ENCODE peak calls at places on chromosome 16, in four cellular contexts. H is K562, E is HepG2, S is HCT116. K is an unnamed sample.

GRCh38 chr16:55711959-55712876 is 56.4 kb downstream of the SLC6A2 start:
- DNase-seq in E (peak), S (peak), H (peak), K (peak)

GRCh38 chr16:64180136-64180900 is 941.5 kb downstream of the CDH11 start:
- DNase-seq in E (no peak), H (no peak), S (no peak), K (no peak)

GRCh38 chr16:84728853-84729424 is 29.1 kb downstream of the USP10 start:
- DNase-seq in H (no peak), E (no peak), S (no peak), K (no peak)

GRCh38 chr16:5885521-5885920 is 787.9 kb upstream of the EEF2KMT start:
- DNase-seq in E (no peak), S (no peak), H (no peak), K (no peak)

GRCh38 chr16:28845173-28846079 is 722 bp downstream of the TUFM start:
- DNase-seq in E (peak), H (peak), S (peak), K (no peak)

GRCh38 chr16:28210979-28211505 is 723 bp downstream of the XPO6 start:
- DNase-seq in S (no peak), H (peak), E (peak), K (no peak)

GRCh38 chr16:50021509-50021908 is 3.5 kb upstream of the CNEP1R1 start:
- DNase-seq in E (peak), S (no peak), H (peak), K (no peak)

GRCh38 chr16:2985893-2986355 is 5.7 kb upstream of the PKMYT1 start:
- DNase-seq in H (no peak), S (no peak), E (no peak), K (no peak)

GRCh38 chr16:16828913-16829398 is 450.0 kb downstream of the NPIPA7 start:
- DNase-seq in S (no peak), E (no peak), H (peak), K (no peak)

GRCh38 chr16:87070657-87071056 is 246.5 kb downstream of the C16orf95 start:
- DNase-seq in H (no peak), S (no peak), E (no peak), K (no peak)

GRCh38 chr16:74322301-74322710 is 25.7 kb downstream of the PSMD7 start:
- DNase-seq in E (no peak), H (no peak), S (no peak), K (no peak)

GRCh38 chr16:11076259-11077018 is 132.1 kb downstream of the CLEC16A start:
- DNase-seq in E (no peak), S (no peak), H (peak), K (no peak)

GRCh38 chr16:55663770-55664677 is 8.2 kb downstream of the SLC6A2 start:
- DNase-seq in S (no peak), E (no peak), H (no peak), K (no peak)

GRCh38 chr16:83898463-83899271 is at the start of gene MLYCD:
- DNase-seq in H (peak), S (peak), E (peak), K (no peak)

GRCh38 chr16:3112058-3112880 is at the start of gene ZNF205:
- DNase-seq in S (no peak), E (peak), H (peak), K (no peak)

GRCh38 chr16:28495795-28496749 is 1.6 kb downstream of the APOBR start:
- DNase-seq in S (no peak), E (no peak), H (no peak), K (no peak)

GRCh38 chr16:54331241-54332002 is 44.8 kb upstream of the IRX3 start:
- DNase-seq in E (no peak), S (no peak), H (no peak), K (no peak)

GRCh38 chr16:54136276-54136625 is 150.3 kb downstream of the IRX3 start:
- DNase-seq in E (no peak), H (no peak), S (no peak), K (no peak)

GRCh38 chr16:71894229-71894920 is 956 bp upstream of the IST1 start:
- DNase-seq in E (peak), S (peak), H (no peak), K (no peak)

GRCh38 chr16:83994087-83994486 is 26.0 kb downstream of the NECAB2 start:
- DNase-seq in E (peak), H (no peak), S (peak), K (no peak)

GRCh38 chr16:11683140-11683539 is 14.9 kb downstream of the SNN start:
- DNase-seq in E (no peak), H (no peak), S (no peak), K (no peak)

GRCh38 chr16:75122609-75123008 is 6.0 kb upstream of the LDHD start:
- DNase-seq in H (no peak), S (no peak), E (no peak), K (no peak)

GRCh38 chr16:74625500-74626350 is 18.8 kb upstream of the GLG1 start:
- DNase-seq in S (no peak), E (no peak), H (no peak), K (no peak)

GRCh38 chr16:22189473-22190168 is 16.5 kb upstream of the EEF2K start:
- DNase-seq in H (no peak), S (no peak), E (no peak), K (no peak)

GRCh38 chr16:84999200-84999599 is 12.1 kb downstream of the ZDHHC7 start:
- DNase-seq in E (peak), S (no peak), H (no peak), K (no peak)

GRCh38 chr16:4613636-4614570 is 785 bp downstream of the UBALD1 start:
- DNase-seq in S (no peak), H (peak), E (peak), K (no peak)

GRCh38 chr16:11639925-11640899 is 28.0 kb upstream of the SNN start:
- DNase-seq in H (no peak), S (peak), E (peak), K (peak)

GRCh38 chr16:64452446-64452845 is 669.4 kb downstream of the CDH11 start:
- DNase-seq in S (no peak), E (no peak), H (no peak), K (no peak)

GRCh38 chr16:60989592-60989991 is 1046.6 kb downstream of the CDH8 start:
- DNase-seq in H (no peak), S (no peak), E (no peak), K (no peak)

GRCh38 chr16:17266606-17267313 is 204.0 kb downstream of the XYLT1 start:
- DNase-seq in S (no peak), E (no peak), H (no peak), K (no peak)

GRCh38 chr16:88651276-88651988 is 579 bp upstream of the CYBA start:
- DNase-seq in S (peak), H (peak), E (peak), K (peak)
- TF ChIP-seq POLR2AphosphoS5 in S (no peak), H (peak), E (peak), K (no peak)

GRCh38 chr16:86041807-86042206 is 142.8 kb downstream of the IRF8 start:
- DNase-seq in S (no peak), H (no peak), E (no peak), K (no peak)
- TF ChIP-seq TCF7L2 in S (no peak), H (no peak), E (no peak), K (no peak)

GRCh38 chr16:19431636-19432340 is 14.1 kb downstream of the TMC5 start:
- DNase-seq in S (no peak), H (no peak), E (no peak), K (no peak)

GRCh38 chr16:19430345-19430744 is 12.7 kb downstream of the TMC5 start:
- DNase-seq in H (no peak), E (no peak), S (no peak), K (no peak)

GRCh38 chr16:19424478-19424877 is 6.8 kb downstream of the TMC5 start:
- DNase-seq in S (no peak), E (no peak), H (no peak), K (no peak)

GRCh38 chr16:19432429-19432828 is 14.7 kb downstream of the TMC5 start:
- DNase-seq in S (peak), E (peak), H (no peak), K (no peak)

DNA sequence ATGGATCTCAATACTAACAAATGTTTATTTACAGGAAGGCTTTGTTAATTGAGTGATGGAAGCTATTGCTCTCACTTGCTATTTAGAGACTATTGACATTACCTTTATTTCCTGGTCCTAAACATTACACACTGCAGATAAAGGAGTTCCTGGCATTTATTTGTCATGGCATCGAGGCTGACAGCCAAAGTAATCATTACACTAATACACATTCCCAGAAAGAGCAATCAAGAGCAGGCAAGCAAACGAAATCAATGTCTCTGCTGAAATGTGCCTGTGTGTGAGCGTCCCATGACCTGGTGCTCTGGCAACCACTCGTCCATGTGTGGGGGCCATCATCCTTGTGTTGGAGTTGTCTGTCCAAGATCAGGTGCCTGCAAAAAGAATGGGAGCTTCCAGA is 11.6 kb downstream of the TMC5 start:
- DNase-seq in E (no peak), H (no peak), S (no peak), K (no peak)
- TF ChIP-seq POLR2AphosphoS5 in E (no peak), H (no peak), S (no peak), K (no peak)

GRCh38 chr16:30680326-30680725 is 18.6 kb upstream of the SRCAP start:
- DNase-seq in H (no peak), S (no peak), E (no peak), K (no peak)

GRCh38 chr16:30675133-30675532 is 16.9 kb downstream of the FBRS start:
- DNase-seq in E (no peak), H (no peak), S (no peak), K (no peak)

GRCh38 chr16:30678586-30678970 is 20.3 kb downstream of the FBRS start:
- DNase-seq in E (no peak), S (no peak), H (no peak), K (no peak)

GRCh38 chr16:30677931-30678585 is 19.8 kb downstream of the FBRS start:
- DNase-seq in E (peak), H (no peak), S (no peak), K (no peak)
- TF ChIP-seq TCF7L2 in E (no peak), H (no peak), S (no peak), K (no peak)

GRCh38 chr16:9503251-9503986 is 412.0 kb downstream of the HAPSTR1 start:
- DNase-seq in E (no peak), H (no peak), S (no peak), K (no peak)
- TF ChIP-seq POLR2AphosphoS5 in E (no peak), H (no peak), S (no peak), K (no peak)

DNA sequence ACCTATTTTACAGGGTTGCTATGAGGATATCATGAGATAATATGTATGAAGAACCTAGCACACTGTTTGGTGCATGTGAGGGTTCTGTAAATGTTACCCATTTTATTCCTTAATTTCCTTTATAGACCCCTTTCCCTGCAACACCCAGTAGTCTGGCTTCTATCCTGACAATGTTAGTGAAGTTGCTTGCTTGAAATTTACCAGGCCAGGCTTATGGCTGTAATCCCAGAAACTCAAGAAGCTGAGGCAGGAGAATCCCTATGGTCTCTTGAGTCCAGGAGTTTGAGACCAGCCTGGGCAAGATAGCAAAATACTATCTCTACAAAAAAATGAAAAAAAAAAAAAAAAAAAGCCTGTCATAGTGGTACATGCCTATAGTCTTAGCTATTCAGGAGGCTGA is 722.0 kb downstream of the MAF start:
- DNase-seq in H (no peak), S (no peak), E (no peak), K (no peak)
- TF ChIP-seq TCF7L2 in H (no peak), S (no peak), E (no peak), K (no peak)

DNA sequence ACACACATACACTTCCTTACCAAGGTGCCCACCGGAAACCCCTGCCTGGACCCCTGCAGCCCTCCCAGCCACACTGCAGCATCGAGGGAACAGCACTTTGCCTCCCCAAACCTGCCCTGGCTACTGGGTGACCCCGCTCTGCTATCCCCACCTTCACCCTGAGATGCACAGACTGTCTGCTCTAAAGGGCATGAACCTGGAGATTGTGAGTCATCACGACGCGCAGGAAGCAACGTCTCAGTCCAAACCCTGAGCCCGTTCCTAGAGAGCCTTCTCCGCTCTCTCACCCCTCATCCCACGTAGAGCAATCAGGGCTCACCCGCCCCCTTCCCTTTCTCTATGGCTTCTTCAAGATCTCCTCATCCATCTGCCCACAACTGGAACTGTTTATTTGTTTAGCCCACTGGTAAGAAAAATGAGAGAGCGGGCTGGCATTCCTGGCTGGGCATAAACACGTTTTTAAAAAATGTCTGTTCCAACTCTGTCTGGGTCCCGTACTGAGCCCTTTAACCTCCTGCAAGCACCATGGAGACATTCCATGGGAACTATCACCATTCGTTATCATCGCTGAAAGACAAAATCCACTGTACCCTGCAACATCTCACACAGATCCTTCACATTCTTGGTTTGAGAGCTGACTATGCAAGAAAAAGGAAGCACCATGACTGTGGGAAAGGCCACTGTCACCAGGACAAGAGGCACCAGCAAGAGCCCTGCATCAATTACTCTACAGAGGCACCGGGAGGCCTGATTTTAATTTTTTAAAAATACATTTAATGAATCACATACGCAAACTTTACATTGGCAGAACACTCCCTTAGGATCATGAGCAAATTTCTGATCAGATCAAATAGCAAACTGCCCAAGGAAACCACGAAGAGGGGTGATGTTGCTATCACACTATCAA is 28.2 kb downstream of the ZFHX3 start:
- DNase-seq in H (no peak), E (no peak), S (peak), K (no peak)
- TF ChIP-seq POLR2AphosphoS5 in H (no peak), E (no peak), S (peak), K (no peak)

GRCh38 chr16:25297151-25297787 is 39.6 kb upstream of the ZKSCAN2 start:
- DNase-seq in H (no peak), S (no peak), E (no peak), K (no peak)
- TF ChIP-seq TCF7L2 in H (no peak), S (no peak), E (no peak), K (no peak)

DNA sequence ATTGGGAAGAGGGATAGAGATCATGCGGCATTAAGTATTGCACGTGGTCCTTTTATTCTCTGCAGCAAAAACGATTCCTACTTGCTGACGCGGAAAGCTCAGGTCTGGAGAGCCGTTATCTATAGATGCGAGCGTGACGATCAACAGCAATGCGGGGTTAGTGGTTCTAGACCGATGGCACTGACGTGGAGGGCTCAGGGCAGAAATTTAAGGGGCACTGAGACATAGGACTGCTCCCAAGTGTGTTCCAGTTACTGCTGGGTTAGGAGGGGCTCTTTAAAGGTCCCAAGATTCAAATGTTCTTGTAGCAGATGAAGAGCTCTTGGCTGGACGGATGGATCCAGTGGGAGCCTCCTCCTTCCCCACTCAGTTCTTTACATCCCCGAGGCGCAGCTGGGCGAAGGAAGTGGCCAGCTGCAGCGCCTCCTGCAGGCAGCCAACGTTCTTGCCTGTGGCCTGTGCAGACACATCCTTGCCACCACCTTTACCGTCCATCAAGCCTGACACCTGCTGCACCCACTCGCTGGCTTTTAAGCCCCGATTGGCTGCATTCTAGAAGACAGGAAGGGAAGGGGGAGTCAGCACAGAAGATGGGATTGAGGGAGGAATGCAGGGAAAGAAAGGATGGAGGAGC is 732 bp upstream of the EXOSC6 start:
- DNase-seq in E (no peak), S (no peak), H (peak), K (no peak)
- TF ChIP-seq POLR2AphosphoS5 in E (no peak), S (no peak), H (peak), K (no peak)

GRCh38 chr16:66668777-66669444 is 27.6 kb downstream of the CMTM4 start:
- DNase-seq in E (no peak), S (no peak), H (peak), K (no peak)
- TF ChIP-seq TCF7L2 in E (no peak), S (no peak), H (no peak), K (no peak)

K was measured in Panc1.